ENCODE peak calls at places on chromosomes 7 and 10, in five cellular contexts. Q is NCI-H1694, X is lower leg skin, A is epithelial cell of esophagus, P is SW480. C is an unnamed sample.

GRCh38 chr7:19916011-19916410 is 142.6 kb upstream of the TMEM196 start:
- DNase-seq in Q (no peak), X (no peak), A (peak), P (no peak), C (peak)

GRCh38 chr7:2529161-2530075 is 9.8 kb downstream of the LFNG start:
- DNase-seq in Q (no peak), X (no peak), A (peak), P (peak), C (no peak)

GRCh38 chr7:110521357-110521756 is 569.6 kb upstream of the LRRN3 start:
- DNase-seq in Q (no peak), X (no peak), A (no peak), P (no peak), C (no peak)

GRCh38 chr10:30413996-30414576 is 19.9 kb upstream of the MAP3K8 start:
- DNase-seq in Q (peak), X (peak), A (peak), P (peak), C (no peak)

GRCh38 chr7:48904975-48905374 is 19.4 kb upstream of the CDC14C start:
- DNase-seq in Q (no peak), X (no peak), A (no peak), P (peak), C (no peak)

GRCh38 chr7:77338260-77338659 is 77.9 kb downstream of the GSAP start:
- DNase-seq in Q (no peak), X (no peak), A (no peak), P (no peak), C (no peak)

GRCh38 chr7:143419880-143420279 is 11.2 kb upstream of the EPHA1 start:
- DNase-seq in Q (no peak), X (no peak), A (peak), P (no peak), C (no peak)

GRCh38 chr10:97842658-97843295 is 6.9 kb upstream of the GOLGA7B start:
- DNase-seq in Q (no peak), X (no peak), A (no peak), P (peak), C (no peak)

GRCh38 chr7:105776068-105776790 is 100.2 kb downstream of the ATXN7L1 start:
- DNase-seq in Q (no peak), X (peak), A (peak), P (peak), C (peak)

GRCh38 chr10:59752278-59752940 is 846 bp downstream of the MRLN start:
- DNase-seq in Q (no peak), X (no peak), A (no peak), P (no peak), C (no peak)

GRCh38 chr7:108016841-108017775 is 14.1 kb upstream of the LAMB1 start:
- DNase-seq in Q (peak), X (no peak), A (peak), P (peak), C (no peak)

GRCh38 chr10:88039496-88040200 is 176.2 kb downstream of the PTEN start:
- DNase-seq in Q (no peak), X (no peak), A (peak), P (no peak), C (no peak)

GRCh38 chr10:92787557-92788152 is 60.7 kb upstream of the EXOC6 start:
- DNase-seq in Q (no peak), X (no peak), A (no peak), P (no peak), C (no peak)

GRCh38 chr10:93672890-93673289 is 29.5 kb downstream of the FRA10AC1 start:
- DNase-seq in Q (no peak), X (no peak), A (no peak), P (no peak), C (no peak)

GRCh38 chr10:119652361-119652760 is 1.2 kb downstream of the BAG3 start:
- DNase-seq in Q (peak), X (no peak), A (peak), P (peak), C (no peak)

GRCh38 chr7:142795339-142795863 is 24.6 kb downstream of the PRSS2 start:
- DNase-seq in Q (no peak), X (no peak), A (peak), P (peak), C (no peak)

GRCh38 chr7:131532570-131533091 is 23.8 kb downstream of the PODXL start:
- DNase-seq in Q (no peak), X (no peak), A (no peak), P (no peak), C (no peak)

GRCh38 chr10:10044959-10045764 is 972.5 kb upstream of the CELF2 start:
- DNase-seq in Q (no peak), X (no peak), A (no peak), P (no peak), C (no peak)

GRCh38 chr7:142759433-142759832 is 10.2 kb downstream of the PRSS1 start:
- DNase-seq in Q (no peak), X (no peak), A (no peak), P (no peak), C (no peak)

GRCh38 chr7:142355328-142355727 is 97.5 kb upstream of the PRSS58 start:
- DNase-seq in Q (no peak), X (no peak), A (peak), P (no peak), C (no peak)

GRCh38 chr7:83541187-83541960 is 107.6 kb downstream of the SEMA3E start:
- DNase-seq in Q (no peak), X (no peak), A (no peak), P (no peak), C (no peak)

GRCh38 chr10:70433581-70434280 is 7.8 kb downstream of the NODAL start:
- DNase-seq in Q (no peak), X (no peak), A (no peak), P (no peak), C (no peak)

GRCh38 chr7:148963583-148964509 is 64.5 kb downstream of the PDIA4 start:
- DNase-seq in Q (no peak), X (no peak), A (no peak), P (no peak), C (no peak)

GRCh38 chr10:19488592-19489280 is 327.5 kb upstream of the PLXDC2 start:
- DNase-seq in Q (no peak), X (no peak), A (peak), P (no peak), C (no peak)

GRCh38 chr7:96414931-96415292 is 93.0 kb upstream of the SLC25A13 start:
- DNase-seq in Q (peak), X (peak), A (peak), P (peak), C (no peak)

GRCh38 chr10:129775681-129776080 is 188.4 kb downstream of the EBF3 start:
- DNase-seq in Q (no peak), X (no peak), A (no peak), P (no peak), C (no peak)

GRCh38 chr10:1380075-1380793 is 324.0 kb downstream of the WDR37 start:
- DNase-seq in Q (no peak), X (no peak), A (no peak), P (no peak), C (no peak)

GRCh38 chr10:130882911-130883310 is 428.6 kb downstream of the TCERG1L start:
- DNase-seq in Q (no peak), X (no peak), A (no peak), P (no peak), C (no peak)

GRCh38 chr10:125840955-125841354 is 17.6 kb downstream of the BCCIP start:
- DNase-seq in Q (no peak), X (no peak), A (peak), P (no peak), C (no peak)

GRCh38 chr10:11625019-11625735 is 13.7 kb upstream of the USP6NL start:
- DNase-seq in Q (no peak), X (no peak), A (peak), P (no peak), C (no peak)

GRCh38 chr10:51918921-51919325 is 219.5 kb upstream of the CSTF2T start:
- DNase-seq in Q (no peak), X (no peak), A (no peak), P (no peak), C (no peak)

GRCh38 chr7:82288769-82289535 is 154.6 kb downstream of the CACNA2D1 start:
- DNase-seq in Q (peak), X (no peak), A (no peak), P (no peak), C (no peak)

GRCh38 chr10:131453772-131454634 is 142.5 kb upstream of the TCERG1L start:
- DNase-seq in Q (peak), X (peak), A (peak), P (no peak), C (no peak)

GRCh38 chr10:118488710-118489497 is 106.5 kb downstream of the PRLHR start:
- DNase-seq in Q (no peak), X (no peak), A (no peak), P (no peak), C (no peak)

GRCh38 chr7:14870394-14870793 is 32.2 kb downstream of the DGKB start:
- DNase-seq in Q (no peak), X (no peak), A (no peak), P (no peak), C (no peak)

C was measured in epithelial cell of proximal tubule.